ENCODE peak calls at places on chromosomes 5 and 9, in seven cellular contexts. W is ELR; K is GM04504; E is astrocyte; M is natural killer cell treated with Interleukin-12 subunit alpha and Interleukin-12 subunit beta and Interleukin-15 and Interleukin-18, amount 100 ng/mL, for 72 hours; T is lower leg skin; C is CD8-positive, alpha-beta T cell. D is an unnamed sample.

GRCh38 chr5:146340260-146341081 is 1.8 kb downstream of the POU4F3 start:
- DNase-seq in W (peak), K (peak), E (peak), M (no peak), T (no peak), C (no peak), D (no peak)

GRCh38 chr5:126947146-126948010 is 83.0 kb downstream of the MARCHF3 start:
- DNase-seq in W (no peak), K (no peak), E (no peak), M (no peak), T (no peak), C (no peak), D (peak)

GRCh38 chr9:86324901-86325300 is 29.3 kb downstream of the TUT7 start:
- DNase-seq in W (no peak), K (no peak), E (peak), M (no peak), T (no peak), C (no peak), D (no peak)

GRCh38 chr5:176888016-176888864 is 10.9 kb downstream of the HK3 start:
- DNase-seq in W (no peak), K (no peak), E (no peak), M (peak), T (peak), C (no peak), D (no peak)

GRCh38 chr5:155299342-155300006 is 285.9 kb downstream of the KIF4B start:
- DNase-seq in W (no peak), K (no peak), E (no peak), M (no peak), T (no peak), C (no peak), D (no peak)

GRCh38 chr9:77678136-77678535 is 30.0 kb upstream of the GNA14 start:
- DNase-seq in W (no peak), K (no peak), E (no peak), M (no peak), T (no peak), C (no peak), D (no peak)

GRCh38 chr9:32841314-32841713 is 58.0 kb downstream of the TMEM215 start:
- DNase-seq in W (no peak), K (no peak), E (no peak), M (no peak), T (no peak), C (no peak), D (no peak)

GRCh38 chr5:167678457-167678856 is 613.0 kb upstream of the WWC1 start:
- DNase-seq in W (peak), K (no peak), E (peak), M (no peak), T (no peak), C (no peak), D (no peak)

GRCh38 chr5:172904643-172905345 is 54.4 kb upstream of the RPL26L1 start:
- DNase-seq in W (peak), K (no peak), E (peak), M (no peak), T (peak), C (no peak), D (no peak)

GRCh38 chr5:81428866-81429265 is 34.9 kb upstream of the ACOT12 start:
- DNase-seq in W (peak), K (no peak), E (peak), M (no peak), T (no peak), C (no peak), D (no peak)

GRCh38 chr5:110865400-110866094 is 126.7 kb downstream of the SLC25A46 start:
- DNase-seq in W (peak), K (peak), E (peak), M (no peak), T (no peak), C (no peak), D (no peak)